ENCODE peak calls at places on chromosomes 4 and X, in seven cellular contexts. T is prostate gland, F is GM12891, A is suprapubic skin, V is stomach, K is transverse colon, D is K562. W is an unnamed sample.

GRCh38 chr4:151049430-151049884 is 34.4 kb upstream of the LRBA start:
- DNase-seq in T (no peak), F (no peak), A (no peak), V (no peak), K (no peak), D (no peak), W (no peak)

GRCh38 chr4:94976371-94977011 is 218.7 kb downstream of the BMPR1B start:
- DNase-seq in T (no peak), F (no peak), A (no peak), V (no peak), K (no peak), D (no peak), W (no peak)

GRCh38 chr4:42262701-42263490 is 110.4 kb upstream of the BEND4 start:
- DNase-seq in T (no peak), F (no peak), A (no peak), V (no peak), K (no peak), D (no peak), W (no peak)

GRCh38 chr4:41749650-41750049 is 1.1 kb upstream of the PHOX2B start:
- DNase-seq in T (no peak), F (no peak), A (no peak), V (no peak), K (no peak), D (no peak), W (no peak)

GRCh38 chr4:188021548-188022249 is 26.1 kb downstream of the ZFP42 start:
- DNase-seq in T (no peak), F (no peak), A (no peak), V (no peak), K (peak), D (no peak), W (no peak)

GRCh38 chrX:115561605-115562491 is 874 bp downstream of the PLS3 start:
- DNase-seq in T (peak), F (no peak), A (peak), V (peak), K (peak), D (peak), W (no peak)

GRCh38 chr4:90403781-90404180 is 276.6 kb downstream of the CCSER1 start:
- DNase-seq in T (no peak), F (no peak), A (no peak), V (no peak), K (no peak), D (no peak), W (no peak)

GRCh38 chrX:138026211-138026610 is 460.3 kb downstream of the ZIC3 start:
- DNase-seq in T (no peak), F (no peak), A (no peak), V (no peak), K (no peak), D (peak), W (no peak)

GRCh38 chr4:155759372-155760252 is 791 bp downstream of the GUCY1B1 start:
- DNase-seq in T (no peak), F (peak), A (peak), V (peak), K (peak), D (peak), W (no peak)

GRCh38 chr4:110510955-110511544 is 35.1 kb downstream of the ENPEP start:
- DNase-seq in T (no peak), F (no peak), A (no peak), V (no peak), K (no peak), D (peak), W (no peak)

GRCh38 chr4:188819243-188819642 is 680.0 kb downstream of the TRIML1 start:
- DNase-seq in T (no peak), F (no peak), A (no peak), V (no peak), K (no peak), D (no peak), W (no peak)

GRCh38 chr4:140251566-140251965 is 97.6 kb upstream of the MAML3 start:
- DNase-seq in T (no peak), F (no peak), A (no peak), V (no peak), K (no peak), D (no peak), W (no peak)

GRCh38 chrX:9163153-9163790 is 129.3 kb upstream of the FAM9B start:
- DNase-seq in T (no peak), F (no peak), A (no peak), V (no peak), K (no peak), D (no peak), W (no peak)

GRCh38 chr4:104896623-104897296 is 249.9 kb upstream of the TET2 start:
- DNase-seq in T (no peak), F (no peak), A (no peak), V (no peak), K (no peak), D (no peak), W (no peak)

GRCh38 chrX:152600853-152601635 is 36.7 kb upstream of the GABRQ start:
- DNase-seq in T (no peak), F (no peak), A (no peak), V (no peak), K (no peak), D (no peak), W (no peak)

GRCh38 chrX:15750611-15751159 is 12.6 kb downstream of the CA5B start:
- DNase-seq in T (no peak), F (no peak), A (no peak), V (no peak), K (no peak), D (no peak), W (no peak)

GRCh38 chr4:15239866-15240265 is 188.0 kb upstream of the C1QTNF7 start:
- DNase-seq in T (no peak), F (no peak), A (no peak), V (no peak), K (no peak), D (no peak), W (no peak)
- TF ChIP-seq POLR2AphosphoS5 in T (no peak), F (no peak), A (no peak), V (no peak), K (no peak), D (no peak), W (no peak)

GRCh38 chr4:76948441-76949292 is 885 bp upstream of the SEPTIN11 start:
- DNase-seq in T (peak), F (peak), A (peak), V (peak), K (peak), D (peak), W (peak)
- TF ChIP-seq POLR2A in T (no peak), F (no peak), A (no peak), V (no peak), K (peak), D (peak), W (no peak)

GRCh38 chrX:134735015-134735414 is 76.7 kb upstream of the PLAC1 start:
- DNase-seq in T (no peak), F (no peak), A (no peak), V (no peak), K (no peak), D (no peak), W (no peak)

GRCh38 chrX:134737721-134738369 is 79.6 kb upstream of the PLAC1 start:
- DNase-seq in T (no peak), F (no peak), A (no peak), V (no peak), K (no peak), D (peak), W (no peak)

GRCh38 chrX:134738986-134739744 is 80.9 kb upstream of the PLAC1 start:
- DNase-seq in T (no peak), F (no peak), A (no peak), V (no peak), K (no peak), D (no peak), W (no peak)

GRCh38 chrX:134736351-134736750 is 78.1 kb upstream of the PLAC1 start:
- DNase-seq in T (no peak), F (no peak), A (no peak), V (no peak), K (no peak), D (no peak), W (no peak)

DNA sequence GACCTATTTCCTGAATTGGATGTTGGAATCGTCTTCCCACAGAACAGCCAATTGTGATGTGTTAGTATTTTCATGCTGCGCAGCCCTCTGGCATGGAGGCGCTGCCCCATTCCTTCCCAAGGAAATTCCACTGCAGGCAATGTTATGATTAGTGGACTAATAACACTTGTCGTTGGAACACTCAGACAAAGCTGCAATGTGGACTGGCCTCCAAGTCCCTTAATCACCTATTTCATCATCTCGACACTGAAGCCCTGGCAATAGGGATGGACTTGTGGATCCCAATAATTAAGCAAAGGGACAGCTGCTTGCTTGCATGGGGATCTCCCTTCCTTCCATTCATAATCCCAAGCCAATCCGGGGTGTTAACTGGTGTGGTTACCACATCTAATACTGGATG is 78.8 kb upstream of the PLAC1 start:
- DNase-seq in T (no peak), F (no peak), A (no peak), V (no peak), K (no peak), D (no peak), W (no peak)
- TF ChIP-seq POLR2AphosphoS5 in T (no peak), F (no peak), A (no peak), V (no peak), K (no peak), D (no peak), W (no peak)

GRCh38 chr4:111923786-111924185 is 221.5 kb upstream of the FAM241A start:
- DNase-seq in T (no peak), F (no peak), A (no peak), V (no peak), K (no peak), D (no peak), W (no peak)
- TF ChIP-seq POLR2A in T (no peak), F (no peak), A (no peak), V (no peak), K (no peak), D (no peak), W (no peak)

DNA sequence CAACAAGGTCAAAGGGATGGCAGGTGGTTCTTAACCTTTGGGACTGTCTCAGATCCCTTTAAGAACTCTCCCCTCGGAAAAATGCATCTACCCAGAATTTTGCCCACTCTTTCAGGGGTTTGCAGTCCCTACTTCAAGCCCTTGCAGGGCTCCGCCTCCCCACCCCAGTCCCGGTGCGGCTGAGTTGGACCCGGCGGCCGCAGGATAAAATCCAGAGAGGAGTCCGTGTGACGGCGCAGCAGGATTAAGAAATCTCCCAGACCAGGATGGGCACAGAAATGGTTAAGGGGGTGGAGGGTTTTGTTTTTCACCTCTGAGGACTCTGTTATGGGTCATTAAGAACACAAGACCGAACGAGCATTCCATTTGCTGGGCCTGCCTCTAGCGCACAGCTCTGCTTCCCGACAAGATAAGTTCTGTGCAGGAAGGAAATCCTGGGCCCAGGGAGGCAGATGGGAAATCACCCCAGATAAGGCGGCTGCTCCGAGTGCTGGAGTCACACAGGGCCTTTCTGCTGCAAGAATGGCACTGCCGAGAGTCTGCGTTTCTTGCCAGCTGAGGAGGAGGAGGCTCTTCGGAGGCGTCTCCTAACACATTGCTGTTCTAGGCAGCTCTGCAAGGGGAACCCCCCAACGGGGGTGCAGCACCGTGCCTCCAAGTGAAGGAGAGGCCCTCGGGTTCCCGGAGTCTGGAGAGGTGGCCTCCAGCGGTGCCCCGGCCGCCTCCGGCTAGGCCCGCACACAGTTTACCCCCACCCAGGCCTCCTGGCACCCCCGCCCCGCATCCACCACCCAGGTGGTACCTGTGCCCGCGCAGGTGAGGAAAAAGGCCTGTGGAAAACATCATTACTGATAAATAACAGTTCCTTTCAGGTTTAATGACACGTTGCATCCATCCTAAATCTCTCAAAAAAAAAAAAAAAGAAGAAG is 277.6 kb downstream of the BCOR start:
- DNase-seq in T (no peak), F (no peak), A (no peak), V (peak), K (no peak), D (no peak), W (no peak)
- TF ChIP-seq POLR2AphosphoS5 in T (no peak), F (no peak), A (no peak), V (peak), K (no peak), D (no peak), W (no peak)